ENCODE peak calls at places on chromosomes 6 and 20, in nine cellular contexts. One of them, this sample, is unnamed.

GRCh38 chr6:20261685-20262084 is 49.4 kb upstream of the MBOAT1 start:
- DNase-seq in RWPE2: no peak
- DNase-seq in head of caudate nucleus: no peak
- DNase-seq in Right ventricle myocardium superior: no peak
- DNase-seq in endothelial cell: no peak
- DNase-seq in iris pigment epithelial cell: no peak
- DNase-seq in ELR: no peak
- DNase-seq in mesenchymal stem cell: no peak
- DNase-seq in NCI-H774: no peak
- DNase-seq in this sample: no peak

GRCh38 chr6:105276374-105276773 is 96.6 kb upstream of the POPDC3 start:
- DNase-seq in endothelial cell: no peak
- DNase-seq in mesenchymal stem cell: no peak
- DNase-seq in NCI-H774: no peak
- DNase-seq in iris pigment epithelial cell: no peak
- DNase-seq in ELR: no peak
- DNase-seq in head of caudate nucleus: no peak
- DNase-seq in Right ventricle myocardium superior: no peak
- DNase-seq in RWPE2: no peak
- DNase-seq in this sample: no peak

GRCh38 chr20:13515291-13515690 is 123.4 kb downstream of the TASP1 start:
- DNase-seq in ELR: no peak
- DNase-seq in NCI-H774: no peak
- DNase-seq in iris pigment epithelial cell: no peak
- DNase-seq in endothelial cell: no peak
- DNase-seq in mesenchymal stem cell: peak
- DNase-seq in Right ventricle myocardium superior: no peak
- DNase-seq in RWPE2: no peak
- DNase-seq in head of caudate nucleus: no peak
- DNase-seq in this sample: no peak

GRCh38 chr6:109491207-109491938 is 8.4 kb upstream of the ZBTB24 start:
- DNase-seq in Right ventricle myocardium superior: no peak
- DNase-seq in head of caudate nucleus: no peak
- DNase-seq in mesenchymal stem cell: peak
- DNase-seq in RWPE2: no peak
- DNase-seq in endothelial cell: no peak
- DNase-seq in iris pigment epithelial cell: peak
- DNase-seq in ELR: no peak
- DNase-seq in NCI-H774: no peak
- DNase-seq in this sample: no peak

GRCh38 chr6:20367716-20368485 is 33.8 kb upstream of the E2F3 start:
- DNase-seq in iris pigment epithelial cell: peak
- DNase-seq in Right ventricle myocardium superior: no peak
- DNase-seq in head of caudate nucleus: peak
- DNase-seq in RWPE2: no peak
- DNase-seq in ELR: peak
- DNase-seq in NCI-H774: no peak
- DNase-seq in mesenchymal stem cell: peak
- DNase-seq in endothelial cell: no peak
- DNase-seq in this sample: peak

GRCh38 chr6:4320860-4321259 is 185.5 kb upstream of the ECI2 start:
- DNase-seq in head of caudate nucleus: no peak
- DNase-seq in Right ventricle myocardium superior: no peak
- DNase-seq in NCI-H774: peak
- DNase-seq in iris pigment epithelial cell: peak
- DNase-seq in endothelial cell: no peak
- DNase-seq in ELR: peak
- DNase-seq in mesenchymal stem cell: peak
- DNase-seq in RWPE2: no peak
- DNase-seq in this sample: peak

GRCh38 chr6:87803784-87804183 is 101.8 kb upstream of the AKIRIN2 start:
- DNase-seq in RWPE2: no peak
- DNase-seq in head of caudate nucleus: no peak
- DNase-seq in iris pigment epithelial cell: no peak
- DNase-seq in endothelial cell: no peak
- DNase-seq in mesenchymal stem cell: no peak
- DNase-seq in ELR: no peak
- DNase-seq in Right ventricle myocardium superior: no peak
- DNase-seq in NCI-H774: no peak
- DNase-seq in this sample: no peak

GRCh38 chr6:43736211-43736786 is 33.7 kb upstream of the VEGFA start:
- DNase-seq in endothelial cell: no peak
- DNase-seq in Right ventricle myocardium superior: no peak
- DNase-seq in NCI-H774: no peak
- DNase-seq in mesenchymal stem cell: no peak
- DNase-seq in RWPE2: no peak
- DNase-seq in head of caudate nucleus: no peak
- DNase-seq in ELR: no peak
- DNase-seq in iris pigment epithelial cell: no peak
- DNase-seq in this sample: no peak

GRCh38 chr6:133671376-133671775 is 217.5 kb upstream of the TCF21 start:
- DNase-seq in Right ventricle myocardium superior: no peak
- DNase-seq in iris pigment epithelial cell: no peak
- DNase-seq in ELR: no peak
- DNase-seq in mesenchymal stem cell: no peak
- DNase-seq in NCI-H774: no peak
- DNase-seq in endothelial cell: no peak
- DNase-seq in head of caudate nucleus: no peak
- DNase-seq in RWPE2: no peak
- DNase-seq in this sample: no peak

GRCh38 chr6:13733178-13733851 is 21.7 kb upstream of the RANBP9 start:
- DNase-seq in iris pigment epithelial cell: peak
- DNase-seq in endothelial cell: no peak
- DNase-seq in ELR: peak
- DNase-seq in RWPE2: no peak
- DNase-seq in mesenchymal stem cell: peak
- DNase-seq in head of caudate nucleus: no peak
- DNase-seq in Right ventricle myocardium superior: peak
- DNase-seq in NCI-H774: no peak
- DNase-seq in this sample: peak

GRCh38 chr6:24581084-24581669 is 64.8 kb downstream of the KIAA0319 start:
- DNase-seq in Right ventricle myocardium superior: peak
- DNase-seq in mesenchymal stem cell: peak
- DNase-seq in RWPE2: no peak
- DNase-seq in head of caudate nucleus: peak
- DNase-seq in iris pigment epithelial cell: peak
- DNase-seq in endothelial cell: peak
- DNase-seq in NCI-H774: peak
- DNase-seq in ELR: peak
- DNase-seq in this sample: peak

GRCh38 chr6:75922226-75922625 is 150.2 kb downstream of the IMPG1 start:
- DNase-seq in iris pigment epithelial cell: peak
- DNase-seq in ELR: peak
- DNase-seq in head of caudate nucleus: no peak
- DNase-seq in Right ventricle myocardium superior: no peak
- DNase-seq in RWPE2: no peak
- DNase-seq in NCI-H774: no peak
- DNase-seq in endothelial cell: no peak
- DNase-seq in mesenchymal stem cell: peak
- DNase-seq in this sample: peak

GRCh38 chr20:38604873-38605303 is 3.3 kb downstream of the ARHGAP40 start:
- DNase-seq in endothelial cell: no peak
- DNase-seq in head of caudate nucleus: no peak
- DNase-seq in NCI-H774: no peak
- DNase-seq in RWPE2: peak
- DNase-seq in mesenchymal stem cell: peak
- DNase-seq in ELR: peak
- DNase-seq in iris pigment epithelial cell: peak
- DNase-seq in Right ventricle myocardium superior: no peak
- DNase-seq in this sample: peak

GRCh38 chr6:131136021-131136847 is 967 bp downstream of the AKAP7 start:
- DNase-seq in Right ventricle myocardium superior: no peak
- DNase-seq in ELR: peak
- DNase-seq in head of caudate nucleus: no peak
- DNase-seq in endothelial cell: no peak
- DNase-seq in NCI-H774: no peak
- DNase-seq in RWPE2: no peak
- DNase-seq in iris pigment epithelial cell: peak
- DNase-seq in mesenchymal stem cell: peak
- DNase-seq in this sample: peak

GRCh38 chr6:155985660-155986138 is 530.1 kb upstream of the NOX3 start:
- DNase-seq in mesenchymal stem cell: no peak
- DNase-seq in Right ventricle myocardium superior: peak
- DNase-seq in NCI-H774: peak
- DNase-seq in head of caudate nucleus: peak
- DNase-seq in RWPE2: no peak
- DNase-seq in iris pigment epithelial cell: no peak
- DNase-seq in ELR: no peak
- DNase-seq in endothelial cell: no peak
- DNase-seq in this sample: peak

GRCh38 chr20:13898012-13898612 is 92.3 kb downstream of the SEL1L2 start:
- DNase-seq in RWPE2: no peak
- DNase-seq in Right ventricle myocardium superior: no peak
- DNase-seq in head of caudate nucleus: no peak
- DNase-seq in mesenchymal stem cell: no peak
- DNase-seq in NCI-H774: no peak
- DNase-seq in endothelial cell: no peak
- DNase-seq in iris pigment epithelial cell: no peak
- DNase-seq in ELR: no peak
- DNase-seq in this sample: no peak

GRCh38 chr6:6610031-6610591 is 21.6 kb downstream of the LY86 start:
- DNase-seq in RWPE2: no peak
- DNase-seq in ELR: no peak
- DNase-seq in mesenchymal stem cell: no peak
- DNase-seq in head of caudate nucleus: no peak
- DNase-seq in endothelial cell: no peak
- DNase-seq in Right ventricle myocardium superior: no peak
- DNase-seq in iris pigment epithelial cell: no peak
- DNase-seq in NCI-H774: no peak
- DNase-seq in this sample: no peak

GRCh38 chr20:29085625-29086024 is 2171.8 kb upstream of the DEFB115 start:
- DNase-seq in RWPE2: no peak
- DNase-seq in endothelial cell: no peak
- DNase-seq in head of caudate nucleus: no peak
- DNase-seq in Right ventricle myocardium superior: no peak
- DNase-seq in ELR: no peak
- DNase-seq in mesenchymal stem cell: no peak
- DNase-seq in NCI-H774: no peak
- DNase-seq in iris pigment epithelial cell: no peak
- DNase-seq in this sample: no peak

GRCh38 chr20:51309128-51309527 is 233.4 kb downstream of the NFATC2 start:
- DNase-seq in head of caudate nucleus: no peak
- DNase-seq in ELR: no peak
- DNase-seq in iris pigment epithelial cell: no peak
- DNase-seq in RWPE2: no peak
- DNase-seq in endothelial cell: no peak
- DNase-seq in Right ventricle myocardium superior: no peak
- DNase-seq in NCI-H774: no peak
- DNase-seq in mesenchymal stem cell: no peak
- DNase-seq in this sample: no peak

GRCh38 chr6:5846889-5847288 is 159.8 kb downstream of the NRN1 start:
- DNase-seq in iris pigment epithelial cell: no peak
- DNase-seq in Right ventricle myocardium superior: no peak
- DNase-seq in NCI-H774: no peak
- DNase-seq in head of caudate nucleus: no peak
- DNase-seq in mesenchymal stem cell: no peak
- DNase-seq in ELR: no peak
- DNase-seq in RWPE2: no peak
- DNase-seq in endothelial cell: no peak
- DNase-seq in this sample: no peak

GRCh38 chr6:37990762-37991525 is 171.4 kb downstream of the ZFAND3 start:
- DNase-seq in NCI-H774: no peak
- DNase-seq in RWPE2: no peak
- DNase-seq in endothelial cell: no peak
- DNase-seq in iris pigment epithelial cell: peak
- DNase-seq in Right ventricle myocardium superior: no peak
- DNase-seq in head of caudate nucleus: no peak
- DNase-seq in ELR: peak
- DNase-seq in mesenchymal stem cell: peak
- DNase-seq in this sample: peak

GRCh38 chr6:95866732-95867131 is 149.0 kb upstream of the FUT9 start:
- DNase-seq in RWPE2: no peak
- DNase-seq in iris pigment epithelial cell: peak
- DNase-seq in mesenchymal stem cell: no peak
- DNase-seq in NCI-H774: no peak
- DNase-seq in head of caudate nucleus: peak
- DNase-seq in Right ventricle myocardium superior: no peak
- DNase-seq in ELR: no peak
- DNase-seq in endothelial cell: peak
- DNase-seq in this sample: peak

GRCh38 chr6:43926644-43927524 is 156.9 kb downstream of the VEGFA start:
- DNase-seq in head of caudate nucleus: peak
- DNase-seq in iris pigment epithelial cell: peak
- DNase-seq in NCI-H774: peak
- DNase-seq in mesenchymal stem cell: peak
- DNase-seq in ELR: peak
- DNase-seq in endothelial cell: no peak
- DNase-seq in Right ventricle myocardium superior: no peak
- DNase-seq in RWPE2: peak
- DNase-seq in this sample: peak

GRCh38 chr20:57265649-57266250 is 691 bp downstream of the BMP7 start:
- DNase-seq in RWPE2: no peak
- DNase-seq in Right ventricle myocardium superior: no peak
- DNase-seq in NCI-H774: no peak
- DNase-seq in endothelial cell: peak
- DNase-seq in mesenchymal stem cell: peak
- DNase-seq in head of caudate nucleus: no peak
- DNase-seq in iris pigment epithelial cell: no peak
- DNase-seq in ELR: no peak
- DNase-seq in this sample: no peak

GRCh38 chr20:10711903-10712373 is 38.1 kb upstream of the JAG1 start:
- DNase-seq in mesenchymal stem cell: no peak
- DNase-seq in endothelial cell: no peak
- DNase-seq in ELR: no peak
- DNase-seq in NCI-H774: no peak
- DNase-seq in head of caudate nucleus: no peak
- DNase-seq in RWPE2: no peak
- DNase-seq in iris pigment epithelial cell: no peak
- DNase-seq in Right ventricle myocardium superior: no peak
- DNase-seq in this sample: no peak